ENCODE peak calls at places on chromosomes 6 and 20, in ten cellular contexts. W is CD8-positive, alpha-beta T cell; M is PC-9; D is testis; F is GM12865; I is body of pancreas; K is transverse colon; O is fibroblast of mammary gland; E is neural progenitor cell; Z is upper lobe of left lung. G is an unnamed sample.

GRCh38 chr20:51594206-51594998 is 51.9 kb upstream of the NFATC2 start:
- DNase-seq in I (no peak), Z (no peak), M (no peak), K (no peak), F (no peak), D (peak; percentile 33), W (no peak), E (no peak), O (no peak), G (no peak)

GRCh38 chr6:27133281-27134227 is 113.9 kb upstream of the PRSS16 start:
- DNase-seq in Z (peak; percentile 93), M (peak; percentile 65), E (peak; percentile 83), D (peak; percentile 81), W (peak; percentile 71), O (peak; percentile 81), I (peak; percentile 43), F (peak; percentile 93), K (peak; percentile 85), G (no peak)

GRCh38 chr6:28598757-28599686 is 73.3 kb downstream of the GPX5 start:
- DNase-seq in I (no peak), M (no peak), W (no peak), F (no peak), E (no peak), Z (no peak), K (no peak), O (no peak), D (no peak), G (no peak)

GRCh38 chr20:50191566-50192363 is 1.1 kb downstream of the CEBPB start:
- DNase-seq in I (peak; percentile 68), F (peak; percentile 83), W (peak; percentile 52), O (no peak), M (peak; percentile 50), E (peak; percentile 84), D (peak; percentile 66), Z (peak; percentile 94), K (peak; percentile 55), G (no peak)

GRCh38 chr6:246349-246748 is 45.9 kb upstream of the DUSP22 start:
- DNase-seq in F (no peak), W (no peak), O (peak; percentile 57), K (no peak), Z (no peak), D (no peak), E (no peak), I (no peak), M (no peak), G (no peak)

GRCh38 chr6:137697267-137697938 is 169.7 kb upstream of the TNFAIP3 start:
- DNase-seq in F (peak; percentile 58), O (peak; percentile 28), K (peak; percentile 22), W (no peak), D (no peak), M (peak; percentile 56), Z (no peak), I (peak; percentile 79), E (peak; percentile 61), G (peak; percentile 12)

GRCh38 chr20:63955846-63956663 is at the start of gene UCKL1:
- DNase-seq in E (peak; percentile 98), O (peak; percentile 88), W (peak; percentile 88), D (peak; percentile 93), Z (peak; percentile 98), K (peak; percentile 94), F (peak; percentile 95), M (peak; percentile 94), I (peak; percentile 94), G (peak; percentile 50)

GRCh38 chr20:6212903-6213302 is 90.1 kb upstream of the FERMT1 start:
- DNase-seq in D (peak; percentile 73), O (no peak), W (no peak), F (no peak), I (no peak), E (no peak), K (no peak), M (no peak), Z (peak; percentile 60), G (no peak)

GRCh38 chr20:50794181-50794845 is 548 bp upstream of the BCAS4 start:
- DNase-seq in F (no peak), M (no peak), D (no peak), Z (no peak), K (no peak), O (no peak), W (no peak), E (peak; percentile 78), I (no peak), G (no peak)

GRCh38 chr20:25484911-25485511 is 77.5 kb downstream of the GINS1 start:
- DNase-seq in O (no peak), F (no peak), I (no peak), Z (no peak), M (peak; percentile 44), K (no peak), E (no peak), D (no peak), W (no peak), G (no peak)

GRCh38 chr6:45959534-45960195 is 56.0 kb downstream of the CLIC5 start:
- DNase-seq in D (no peak), O (peak; percentile 26), Z (no peak), M (no peak), I (no peak), F (no peak), E (no peak), W (no peak), K (no peak), G (no peak)

GRCh38 chr6:29509711-29510110 is 22.0 kb upstream of the MAS1L start:
- DNase-seq in E (no peak), K (no peak), Z (no peak), M (no peak), I (no peak), O (no peak), W (no peak), D (no peak), F (no peak), G (no peak)

GRCh38 chr6:90403489-90404381 is 107.1 kb upstream of the BACH2 start:
- DNase-seq in I (no peak), E (peak; percentile 51), F (no peak), D (peak; percentile 45), O (peak; percentile 69), Z (peak; percentile 44), M (peak; percentile 50), W (no peak), K (no peak), G (peak; percentile 19)

GRCh38 chr6:17505767-17506280 is 94.3 kb upstream of the FAM8A1 start:
- DNase-seq in W (no peak), D (no peak), K (no peak), M (no peak), O (peak; percentile 15), Z (no peak), E (no peak), F (no peak), I (no peak), G (no peak)

GRCh38 chr6:143062551-143062950 is 1.9 kb downstream of the AIG1 start:
- DNase-seq in E (no peak), Z (no peak), O (no peak), K (no peak), M (no peak), I (no peak), D (no peak), F (no peak), W (no peak), G (no peak)

GRCh38 chr6:143060354-143060805 is 309 bp upstream of the AIG1 start:
- DNase-seq in M (peak; percentile 84), O (peak; percentile 81), E (peak; percentile 93), W (peak; percentile 75), I (peak; percentile 86), F (peak; percentile 89), Z (peak; percentile 96), K (peak; percentile 89), D (peak; percentile 89), G (peak; percentile 28)

GRCh38 chr6:143063631-143064030 is 2.9 kb downstream of the AIG1 start:
- DNase-seq in W (no peak), D (no peak), E (no peak), O (no peak), F (no peak), I (no peak), Z (no peak), M (no peak), K (no peak), G (no peak)

GRCh38 chr6:143060806-143061596 is at the start of gene AIG1:
- DNase-seq in I (no peak), F (no peak), W (peak; percentile 59), M (no peak), O (no peak), K (no peak), Z (peak; percentile 96), D (peak; percentile 66), E (peak; percentile 85), G (no peak)

GRCh38 chr6:143061597-143062385 is 1.1 kb downstream of the AIG1 start:
- DNase-seq in F (no peak), M (no peak), O (peak; percentile 56), Z (no peak), K (no peak), E (no peak), W (no peak), I (no peak), D (no peak), G (no peak)
- H3K4me3 ChIP-seq in F (peak overlapping the region; percentile 96), M (peak overlapping the region; percentile 74), O (peak overlapping the region; percentile 78), Z (peak overlapping the region; percentile 70), K (no peak overlapping the region), E (peak overlapping the region; percentile 71), W (peak overlapping the region; percentile 92), I (no peak overlapping the region), D (no peak overlapping the region), G (peak overlapping the region; percentile 77)

DNA sequence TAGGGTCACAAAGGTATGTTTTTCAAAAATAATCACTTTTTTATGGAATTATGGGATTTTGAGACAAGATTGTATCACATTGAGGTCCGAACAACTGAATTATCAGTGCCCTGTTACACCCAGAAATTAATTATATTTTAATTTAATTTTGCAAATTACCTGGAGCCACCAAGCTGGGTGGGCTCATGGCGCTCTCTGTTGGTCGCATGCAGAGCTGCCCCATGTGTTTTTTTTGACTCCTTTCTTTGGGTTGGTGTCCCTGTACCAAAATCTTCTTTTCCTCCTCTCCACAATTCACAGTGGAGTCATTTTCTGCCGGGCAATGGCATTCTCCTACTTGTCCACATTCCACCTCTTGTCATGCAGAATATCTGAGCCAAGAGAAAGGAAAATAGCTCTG is 38.9 kb upstream of the FRMD1 start:
- DNase-seq in W (no peak), Z (no peak), D (no peak), F (no peak), M (no peak), E (no peak), I (no peak), K (no peak), O (no peak), G (no peak)
- TF ChIP-seq CTCF in W (no peak), Z (no peak), D (no peak), F (no peak), M (peak; percentile 47), E (peak; percentile 63), I (peak; percentile 29), K (peak; percentile 31), O (peak; percentile 12), G (peak; percentile 5)

DNA sequence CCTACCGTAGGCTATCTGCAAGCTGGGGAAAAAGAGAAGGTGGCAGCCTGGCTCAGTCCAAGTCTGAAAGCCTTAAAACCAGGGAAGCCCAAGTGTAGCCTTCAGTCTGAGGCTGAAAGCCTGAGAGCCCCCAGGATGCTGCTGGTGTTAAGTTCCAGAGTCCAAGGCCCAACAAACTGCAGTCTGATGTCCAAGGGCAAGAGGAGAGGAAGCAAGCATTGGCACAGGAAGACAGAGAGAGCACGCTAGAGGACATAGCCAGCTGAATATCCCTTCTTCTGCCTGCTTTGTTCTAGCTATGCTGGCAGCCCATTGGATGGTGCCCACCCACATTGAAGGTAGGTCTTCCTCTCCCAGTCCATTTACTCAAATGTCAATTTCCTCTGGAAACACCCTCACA is 12.1 kb upstream of the L3MBTL1 start:
- DNase-seq in D (no peak), E (no peak), F (no peak), O (no peak), I (no peak), W (no peak), K (no peak), Z (no peak), M (no peak), G (no peak)
- H3K4me3 ChIP-seq in D (no peak overlapping the region), E (no peak overlapping the region), F (no peak overlapping the region), O (no peak overlapping the region), I (no peak overlapping the region), W (no peak overlapping the region), K (no peak overlapping the region), Z (no peak overlapping the region), M (no peak overlapping the region), G (no peak overlapping the region)

GRCh38 chr20:1440024-1440423 is 26.6 kb downstream of the NSFL1C start:
- DNase-seq in I (peak; percentile 16), Z (no peak), O (peak; percentile 26), E (peak; percentile 60), M (peak; percentile 21), K (no peak), D (no peak), W (peak; percentile 22), F (peak; percentile 32), G (no peak)
- TF ChIP-seq CTCF in I (no peak), Z (no peak), O (peak; percentile 39), E (peak; percentile 49), M (peak; percentile 53), K (no peak), D (no peak), W (no peak), F (peak; percentile 28), G (peak; percentile 77)

G was measured in AG04449.